ENCODE peak calls at places on chromosomes 7 and 10, in six cellular contexts. One of them, this sample, is unnamed.

GRCh38 chr7:5284304-5285281 is 1.9 kb downstream of the SLC29A4 start:
- DNase-seq in naive thymus-derived CD8-positive, alpha-beta T cell: no peak
- DNase-seq in neuronal stem cell: no peak
- DNase-seq in activated B cell treated with CpG ODN at 0.5 μM for 24 hours: no peak
- DNase-seq in M059J: peak
- DNase-seq in IMR-90: no peak
- DNase-seq in this sample: peak

GRCh38 chr7:106683941-106684340 is 23.0 kb upstream of the CCDC71L start:
- DNase-seq in naive thymus-derived CD8-positive, alpha-beta T cell: no peak
- DNase-seq in neuronal stem cell: no peak
- DNase-seq in activated B cell treated with CpG ODN at 0.5 μM for 24 hours: no peak
- DNase-seq in M059J: no peak
- DNase-seq in IMR-90: no peak
- DNase-seq in this sample: no peak

GRCh38 chr10:4443419-4443818 is 382.6 kb upstream of the AKR1E2 start:
- DNase-seq in naive thymus-derived CD8-positive, alpha-beta T cell: no peak
- DNase-seq in neuronal stem cell: no peak
- DNase-seq in activated B cell treated with CpG ODN at 0.5 μM for 24 hours: no peak
- DNase-seq in M059J: no peak
- DNase-seq in IMR-90: no peak
- DNase-seq in this sample: no peak

GRCh38 chr10:132106431-132106830 is 40.7 kb downstream of the JAKMIP3 start:
- DNase-seq in naive thymus-derived CD8-positive, alpha-beta T cell: no peak
- DNase-seq in neuronal stem cell: no peak
- DNase-seq in activated B cell treated with CpG ODN at 0.5 μM for 24 hours: no peak
- DNase-seq in M059J: no peak
- DNase-seq in IMR-90: no peak
- DNase-seq in this sample: no peak

GRCh38 chr10:95508730-95509129 is 52.4 kb downstream of the SORBS1 start:
- DNase-seq in naive thymus-derived CD8-positive, alpha-beta T cell: no peak
- DNase-seq in neuronal stem cell: peak
- DNase-seq in activated B cell treated with CpG ODN at 0.5 μM for 24 hours: no peak
- DNase-seq in M059J: peak
- DNase-seq in IMR-90: peak
- DNase-seq in this sample: peak

GRCh38 chr10:22760025-22760424 is 45.6 kb upstream of the PIP4K2A start:
- DNase-seq in naive thymus-derived CD8-positive, alpha-beta T cell: no peak
- DNase-seq in neuronal stem cell: no peak
- DNase-seq in activated B cell treated with CpG ODN at 0.5 μM for 24 hours: no peak
- DNase-seq in M059J: no peak
- DNase-seq in IMR-90: no peak
- DNase-seq in this sample: no peak

GRCh38 chr10:129101232-129101980 is 365.6 kb upstream of the MGMT start:
- DNase-seq in naive thymus-derived CD8-positive, alpha-beta T cell: peak
- DNase-seq in neuronal stem cell: no peak
- DNase-seq in activated B cell treated with CpG ODN at 0.5 μM for 24 hours: no peak
- DNase-seq in M059J: no peak
- DNase-seq in IMR-90: no peak
- DNase-seq in this sample: no peak

GRCh38 chr10:57979986-57980385 is 287.7 kb downstream of the IPMK start:
- DNase-seq in naive thymus-derived CD8-positive, alpha-beta T cell: no peak
- DNase-seq in neuronal stem cell: no peak
- DNase-seq in activated B cell treated with CpG ODN at 0.5 μM for 24 hours: no peak
- DNase-seq in M059J: no peak
- DNase-seq in IMR-90: no peak
- DNase-seq in this sample: no peak

GRCh38 chr10:117096559-117097201 is 41.4 kb downstream of the VAX1 start:
- DNase-seq in naive thymus-derived CD8-positive, alpha-beta T cell: no peak
- DNase-seq in neuronal stem cell: peak
- DNase-seq in activated B cell treated with CpG ODN at 0.5 μM for 24 hours: no peak
- DNase-seq in M059J: no peak
- DNase-seq in IMR-90: no peak
- DNase-seq in this sample: no peak

GRCh38 chr7:104231054-104232046 is 23.5 kb upstream of the ORC5 start:
- DNase-seq in naive thymus-derived CD8-positive, alpha-beta T cell: no peak
- DNase-seq in neuronal stem cell: peak
- DNase-seq in activated B cell treated with CpG ODN at 0.5 μM for 24 hours: peak
- DNase-seq in M059J: peak
- DNase-seq in IMR-90: peak
- DNase-seq in this sample: peak

GRCh38 chr10:28687683-28688001 is 10.3 kb downstream of the BAMBI start:
- DNase-seq in naive thymus-derived CD8-positive, alpha-beta T cell: no peak
- DNase-seq in neuronal stem cell: no peak
- DNase-seq in activated B cell treated with CpG ODN at 0.5 μM for 24 hours: no peak
- DNase-seq in M059J: no peak
- DNase-seq in IMR-90: no peak
- DNase-seq in this sample: no peak

GRCh38 chr7:108017776-108018151 is 14.8 kb upstream of the LAMB1 start:
- DNase-seq in naive thymus-derived CD8-positive, alpha-beta T cell: no peak
- DNase-seq in neuronal stem cell: no peak
- DNase-seq in activated B cell treated with CpG ODN at 0.5 μM for 24 hours: no peak
- DNase-seq in M059J: no peak
- DNase-seq in IMR-90: no peak
- DNase-seq in this sample: no peak

GRCh38 chr10:8105932-8106331 is 51.4 kb downstream of the GATA3 start:
- DNase-seq in naive thymus-derived CD8-positive, alpha-beta T cell: no peak
- DNase-seq in neuronal stem cell: no peak
- DNase-seq in activated B cell treated with CpG ODN at 0.5 μM for 24 hours: no peak
- DNase-seq in M059J: no peak
- DNase-seq in IMR-90: no peak
- DNase-seq in this sample: no peak

GRCh38 chr7:155965010-155965409 is 152.7 kb upstream of the SHH start:
- DNase-seq in naive thymus-derived CD8-positive, alpha-beta T cell: no peak
- DNase-seq in neuronal stem cell: no peak
- DNase-seq in activated B cell treated with CpG ODN at 0.5 μM for 24 hours: no peak
- DNase-seq in M059J: peak
- DNase-seq in IMR-90: peak
- DNase-seq in this sample: peak

GRCh38 chr7:128909605-128910568 is 622 bp downstream of the KCP start:
- DNase-seq in naive thymus-derived CD8-positive, alpha-beta T cell: no peak
- DNase-seq in neuronal stem cell: no peak
- DNase-seq in activated B cell treated with CpG ODN at 0.5 μM for 24 hours: no peak
- DNase-seq in M059J: peak
- DNase-seq in IMR-90: peak
- DNase-seq in this sample: peak

GRCh38 chr7:149467321-149467859 is 6.5 kb upstream of the ZNF777 start:
- DNase-seq in naive thymus-derived CD8-positive, alpha-beta T cell: no peak
- DNase-seq in neuronal stem cell: no peak
- DNase-seq in activated B cell treated with CpG ODN at 0.5 μM for 24 hours: no peak
- DNase-seq in M059J: no peak
- DNase-seq in IMR-90: no peak
- DNase-seq in this sample: no peak